ENCODE peak calls at places on chromosome 19, in seven cellular contexts. K is anterior cingulate cortex, Y is DMS53, D is T-helper 1 cell, T is epithelial cell of esophagus, C is NCI-H1048, U is cardiac septum. W is an unnamed sample.

GRCh38 chr19:13881692-13882418 is 4.9 kb downstream of the NANOS3 start:
- DNase-seq in K (no peak), Y (peak), D (no peak), T (no peak), C (no peak), U (no peak), W (no peak)

GRCh38 chr19:33418871-33419762 is 45.6 kb downstream of the CEBPG start:
- DNase-seq in K (no peak), Y (no peak), D (no peak), T (no peak), C (no peak), U (no peak), W (no peak)

GRCh38 chr19:53772943-53773342 is 51.2 kb downstream of the NLRP12 start:
- DNase-seq in K (no peak), Y (peak), D (no peak), T (peak), C (no peak), U (no peak), W (peak)

GRCh38 chr19:2235396-2236284 is 489 bp downstream of the PLEKHJ1 start:
- DNase-seq in K (no peak), Y (peak), D (no peak), T (no peak), C (no peak), U (no peak), W (no peak)

GRCh38 chr19:4913996-4914735 is 4.9 kb downstream of the UHRF1 start:
- DNase-seq in K (no peak), Y (no peak), D (no peak), T (peak), C (no peak), U (no peak), W (no peak)

GRCh38 chr19:32053366-32053765 is 292.0 kb upstream of the ZNF507 start:
- DNase-seq in K (no peak), Y (no peak), D (no peak), T (no peak), C (no peak), U (no peak), W (no peak)

GRCh38 chr19:32767951-32768679 is 48.5 kb downstream of the TDRD12 start:
- DNase-seq in K (no peak), Y (peak), D (no peak), T (no peak), C (no peak), U (no peak), W (no peak)

GRCh38 chr19:10430505-10431253 is 10.3 kb downstream of the PDE4A start:
- DNase-seq in K (no peak), Y (peak), D (no peak), T (no peak), C (no peak), U (no peak), W (no peak)

GRCh38 chr19:29767039-29767735 is 44.6 kb upstream of the CCNE1 start:
- DNase-seq in K (no peak), Y (no peak), D (no peak), T (no peak), C (no peak), U (no peak), W (no peak)

GRCh38 chr19:52590728-52591127 is 20.6 kb downstream of the ZNF701 start:
- DNase-seq in K (no peak), Y (peak), D (no peak), T (no peak), C (no peak), U (no peak), W (no peak)

GRCh38 chr19:19532806-19533701 is 4.3 kb downstream of the YJEFN3 start:
- DNase-seq in K (no peak), Y (no peak), D (no peak), T (no peak), C (no peak), U (no peak), W (no peak)

GRCh38 chr19:17727843-17728242 is 8.6 kb downstream of the MAP1S start:
- DNase-seq in K (no peak), Y (no peak), D (no peak), T (no peak), C (no peak), U (no peak), W (no peak)

GRCh38 chr19:2287585-2287984 is 5.6 kb upstream of the PEAK3 start:
- DNase-seq in K (no peak), Y (no peak), D (no peak), T (no peak), C (no peak), U (no peak), W (no peak)

GRCh38 chr19:54905411-54905810 is 537 bp upstream of the NCR1 start:
- DNase-seq in K (no peak), Y (no peak), D (no peak), T (no peak), C (no peak), U (no peak), W (no peak)

GRCh38 chr19:13887039-13887438 is 10.1 kb downstream of the NANOS3 start:
- DNase-seq in K (no peak), Y (no peak), D (no peak), T (peak), C (no peak), U (no peak), W (no peak)

GRCh38 chr19:58044391-58044790 is 10.6 kb downstream of the ZSCAN1 start:
- DNase-seq in K (no peak), Y (peak), D (no peak), T (no peak), C (no peak), U (no peak), W (no peak)

GRCh38 chr19:33724723-33725060 is 72.0 kb upstream of the KCTD15 start:
- DNase-seq in K (no peak), Y (no peak), D (no peak), T (no peak), C (no peak), U (no peak), W (no peak)

GRCh38 chr19:18660051-18660910 is 23.2 kb upstream of the CRTC1 start:
- DNase-seq in K (no peak), Y (no peak), D (no peak), T (no peak), C (no peak), U (no peak), W (peak)

GRCh38 chr19:51441410-51442390 is 16.6 kb downstream of the SIGLEC8 start:
- DNase-seq in K (no peak), Y (no peak), D (peak), T (peak), C (no peak), U (no peak), W (no peak)